ENCODE peak calls at places on chromosome 15, in ten cellular contexts. One of them, this sample, is unnamed.

GRCh38 chr15:69561071-69561784 is 108.6 kb downstream of the RPLP1 start:
- DNase-seq in fibroblast of the aortic adventitia: no peak
- DNase-seq in NCI-H1417: peak; percentile 35
- DNase-seq in progenitor cell of endocrine pancreas: peak; percentile 64
- DNase-seq in OCI-M1: no peak
- DNase-seq in CD8-positive, alpha-beta memory T cell: no peak
- DNase-seq in IMR-90: no peak
- DNase-seq in activated T-helper 1 cell treated with Interleukin-2 at 50 U/mL for 16 hours: no peak
- DNase-seq in GF-D8: no peak
- DNase-seq in H7: no peak
- DNase-seq in this sample: no peak

GRCh38 chr15:59315914-59316428 is 56.7 kb downstream of the MYO1E start:
- DNase-seq in fibroblast of the aortic adventitia: peak; percentile 82
- DNase-seq in NCI-H1417: no peak
- DNase-seq in progenitor cell of endocrine pancreas: no peak
- DNase-seq in OCI-M1: no peak
- DNase-seq in CD8-positive, alpha-beta memory T cell: no peak
- DNase-seq in IMR-90: peak; percentile 51
- DNase-seq in activated T-helper 1 cell treated with Interleukin-2 at 50 U/mL for 16 hours: no peak
- DNase-seq in GF-D8: no peak
- DNase-seq in H7: no peak
- DNase-seq in this sample: no peak

GRCh38 chr15:45589296-45589695 is 2.1 kb downstream of the BLOC1S6 start:
- DNase-seq in fibroblast of the aortic adventitia: peak; percentile 30
- DNase-seq in NCI-H1417: no peak
- DNase-seq in progenitor cell of endocrine pancreas: no peak
- DNase-seq in OCI-M1: no peak
- DNase-seq in CD8-positive, alpha-beta memory T cell: no peak
- DNase-seq in IMR-90: peak; percentile 29
- DNase-seq in activated T-helper 1 cell treated with Interleukin-2 at 50 U/mL for 16 hours: no peak
- DNase-seq in GF-D8: no peak
- DNase-seq in H7: no peak
- DNase-seq in this sample: no peak

GRCh38 chr15:31396881-31397560 is 70.4 kb downstream of the KLF13 start:
- DNase-seq in fibroblast of the aortic adventitia: peak; percentile 83
- DNase-seq in NCI-H1417: peak; percentile 92
- DNase-seq in progenitor cell of endocrine pancreas: no peak
- DNase-seq in OCI-M1: peak; percentile 85
- DNase-seq in CD8-positive, alpha-beta memory T cell: no peak
- DNase-seq in IMR-90: peak; percentile 26
- DNase-seq in activated T-helper 1 cell treated with Interleukin-2 at 50 U/mL for 16 hours: no peak
- DNase-seq in GF-D8: no peak
- DNase-seq in H7: peak; percentile 94
- DNase-seq in this sample: peak; percentile 67

GRCh38 chr15:68113273-68113672 is 59.2 kb downstream of the PIAS1 start:
- DNase-seq in fibroblast of the aortic adventitia: peak; percentile 55
- DNase-seq in NCI-H1417: no peak
- DNase-seq in progenitor cell of endocrine pancreas: no peak
- DNase-seq in OCI-M1: peak; percentile 63
- DNase-seq in CD8-positive, alpha-beta memory T cell: no peak
- DNase-seq in IMR-90: peak; percentile 34
- DNase-seq in activated T-helper 1 cell treated with Interleukin-2 at 50 U/mL for 16 hours: no peak
- DNase-seq in GF-D8: no peak
- DNase-seq in H7: no peak
- DNase-seq in this sample: peak; percentile 42

GRCh38 chr15:74375303-74375693 is 7.9 kb upstream of the CYP11A1 start:
- DNase-seq in fibroblast of the aortic adventitia: peak; percentile 86
- DNase-seq in NCI-H1417: peak; percentile 83
- DNase-seq in progenitor cell of endocrine pancreas: peak; percentile 64
- DNase-seq in OCI-M1: peak; percentile 92
- DNase-seq in CD8-positive, alpha-beta memory T cell: peak; percentile 87
- DNase-seq in IMR-90: peak; percentile 77
- DNase-seq in activated T-helper 1 cell treated with Interleukin-2 at 50 U/mL for 16 hours: peak; percentile 60
- DNase-seq in GF-D8: peak; percentile 33
- DNase-seq in H7: peak; percentile 88
- DNase-seq in this sample: peak; percentile 81

GRCh38 chr15:100592898-100593297 is 9.1 kb downstream of the LINS1 start:
- DNase-seq in fibroblast of the aortic adventitia: no peak
- DNase-seq in NCI-H1417: no peak
- DNase-seq in progenitor cell of endocrine pancreas: no peak
- DNase-seq in OCI-M1: no peak
- DNase-seq in CD8-positive, alpha-beta memory T cell: no peak
- DNase-seq in IMR-90: peak; percentile 71
- DNase-seq in activated T-helper 1 cell treated with Interleukin-2 at 50 U/mL for 16 hours: no peak
- DNase-seq in GF-D8: no peak
- DNase-seq in H7: no peak
- DNase-seq in this sample: no peak

GRCh38 chr15:93232840-93233239 is 143.8 kb upstream of the RGMA start:
- DNase-seq in fibroblast of the aortic adventitia: no peak
- DNase-seq in NCI-H1417: no peak
- DNase-seq in progenitor cell of endocrine pancreas: no peak
- DNase-seq in OCI-M1: no peak
- DNase-seq in CD8-positive, alpha-beta memory T cell: no peak
- DNase-seq in IMR-90: no peak
- DNase-seq in activated T-helper 1 cell treated with Interleukin-2 at 50 U/mL for 16 hours: no peak
- DNase-seq in GF-D8: no peak
- DNase-seq in H7: no peak
- DNase-seq in this sample: no peak

GRCh38 chr15:82540984-82541431 is 751 bp upstream of the RPS17 start:
- DNase-seq in fibroblast of the aortic adventitia: peak; percentile 35
- DNase-seq in NCI-H1417: no peak
- DNase-seq in progenitor cell of endocrine pancreas: no peak
- DNase-seq in OCI-M1: no peak
- DNase-seq in CD8-positive, alpha-beta memory T cell: no peak
- DNase-seq in IMR-90: peak; percentile 38
- DNase-seq in activated T-helper 1 cell treated with Interleukin-2 at 50 U/mL for 16 hours: no peak
- DNase-seq in GF-D8: no peak
- DNase-seq in H7: peak; percentile 72
- DNase-seq in this sample: no peak

GRCh38 chr15:67290319-67290718 is 35.7 kb downstream of the IQCH start:
- DNase-seq in fibroblast of the aortic adventitia: peak; percentile 20
- DNase-seq in NCI-H1417: no peak
- DNase-seq in progenitor cell of endocrine pancreas: no peak
- DNase-seq in OCI-M1: no peak
- DNase-seq in CD8-positive, alpha-beta memory T cell: no peak
- DNase-seq in IMR-90: no peak
- DNase-seq in activated T-helper 1 cell treated with Interleukin-2 at 50 U/mL for 16 hours: no peak
- DNase-seq in GF-D8: no peak
- DNase-seq in H7: no peak
- DNase-seq in this sample: no peak

GRCh38 chr15:48556159-48556897 is 89.2 kb downstream of the FBN1 start:
- DNase-seq in fibroblast of the aortic adventitia: no peak
- DNase-seq in NCI-H1417: no peak
- DNase-seq in progenitor cell of endocrine pancreas: no peak
- DNase-seq in OCI-M1: no peak
- DNase-seq in CD8-positive, alpha-beta memory T cell: no peak
- DNase-seq in IMR-90: peak; percentile 20
- DNase-seq in activated T-helper 1 cell treated with Interleukin-2 at 50 U/mL for 16 hours: no peak
- DNase-seq in GF-D8: no peak
- DNase-seq in H7: no peak
- DNase-seq in this sample: no peak

GRCh38 chr15:84570164-84570692 is 30.6 kb upstream of the ZSCAN2 start:
- DNase-seq in fibroblast of the aortic adventitia: no peak
- DNase-seq in NCI-H1417: no peak
- DNase-seq in progenitor cell of endocrine pancreas: peak; percentile 44
- DNase-seq in OCI-M1: peak; percentile 54
- DNase-seq in CD8-positive, alpha-beta memory T cell: peak; percentile 69
- DNase-seq in IMR-90: no peak
- DNase-seq in activated T-helper 1 cell treated with Interleukin-2 at 50 U/mL for 16 hours: peak; percentile 39
- DNase-seq in GF-D8: no peak
- DNase-seq in H7: peak; percentile 77
- DNase-seq in this sample: no peak

GRCh38 chr15:51348688-51349087 is 7.2 kb downstream of the GLDN start:
- DNase-seq in fibroblast of the aortic adventitia: no peak
- DNase-seq in NCI-H1417: no peak
- DNase-seq in progenitor cell of endocrine pancreas: no peak
- DNase-seq in OCI-M1: no peak
- DNase-seq in CD8-positive, alpha-beta memory T cell: no peak
- DNase-seq in IMR-90: no peak
- DNase-seq in activated T-helper 1 cell treated with Interleukin-2 at 50 U/mL for 16 hours: no peak
- DNase-seq in GF-D8: no peak
- DNase-seq in H7: no peak
- DNase-seq in this sample: no peak

GRCh38 chr15:65638107-65638506 is 16.4 kb downstream of the SLC24A1 start:
- DNase-seq in fibroblast of the aortic adventitia: no peak
- DNase-seq in NCI-H1417: no peak
- DNase-seq in progenitor cell of endocrine pancreas: no peak
- DNase-seq in OCI-M1: no peak
- DNase-seq in CD8-positive, alpha-beta memory T cell: no peak
- DNase-seq in IMR-90: no peak
- DNase-seq in activated T-helper 1 cell treated with Interleukin-2 at 50 U/mL for 16 hours: no peak
- DNase-seq in GF-D8: no peak
- DNase-seq in H7: peak; percentile 43
- DNase-seq in this sample: no peak

GRCh38 chr15:31391687-31392671 is 65.3 kb downstream of the KLF13 start:
- DNase-seq in fibroblast of the aortic adventitia: peak; percentile 80
- DNase-seq in NCI-H1417: peak; percentile 75
- DNase-seq in progenitor cell of endocrine pancreas: peak; percentile 40
- DNase-seq in OCI-M1: peak; percentile 71
- DNase-seq in CD8-positive, alpha-beta memory T cell: peak; percentile 91
- DNase-seq in IMR-90: peak; percentile 62
- DNase-seq in activated T-helper 1 cell treated with Interleukin-2 at 50 U/mL for 16 hours: peak; percentile 73
- DNase-seq in GF-D8: no peak
- DNase-seq in H7: peak; percentile 92
- DNase-seq in this sample: peak; percentile 50

GRCh38 chr15:82309802-82310201 is 39.5 kb downstream of the GOLGA6L10 start:
- DNase-seq in fibroblast of the aortic adventitia: no peak
- DNase-seq in NCI-H1417: no peak
- DNase-seq in progenitor cell of endocrine pancreas: no peak
- DNase-seq in OCI-M1: no peak
- DNase-seq in CD8-positive, alpha-beta memory T cell: no peak
- DNase-seq in IMR-90: no peak
- DNase-seq in activated T-helper 1 cell treated with Interleukin-2 at 50 U/mL for 16 hours: no peak
- DNase-seq in GF-D8: no peak
- DNase-seq in H7: no peak
- DNase-seq in this sample: no peak

GRCh38 chr15:64247906-64248541 is 85.2 kb upstream of the PPIB start:
- DNase-seq in fibroblast of the aortic adventitia: peak; percentile 79
- DNase-seq in NCI-H1417: peak; percentile 76
- DNase-seq in progenitor cell of endocrine pancreas: no peak
- DNase-seq in OCI-M1: peak; percentile 70
- DNase-seq in CD8-positive, alpha-beta memory T cell: peak; percentile 69
- DNase-seq in IMR-90: peak; percentile 90
- DNase-seq in activated T-helper 1 cell treated with Interleukin-2 at 50 U/mL for 16 hours: no peak
- DNase-seq in GF-D8: no peak
- DNase-seq in H7: peak; percentile 5
- DNase-seq in this sample: peak; percentile 95

GRCh38 chr15:45425135-45425534 is 46.8 kb upstream of the GATM start:
- DNase-seq in fibroblast of the aortic adventitia: peak; percentile 15
- DNase-seq in NCI-H1417: no peak
- DNase-seq in progenitor cell of endocrine pancreas: no peak
- DNase-seq in OCI-M1: no peak
- DNase-seq in CD8-positive, alpha-beta memory T cell: no peak
- DNase-seq in IMR-90: peak; percentile 65
- DNase-seq in activated T-helper 1 cell treated with Interleukin-2 at 50 U/mL for 16 hours: no peak
- DNase-seq in GF-D8: no peak
- DNase-seq in H7: no peak
- DNase-seq in this sample: peak; percentile 19

GRCh38 chr15:58597943-58598828 is 151.3 kb downstream of the ADAM10 start:
- DNase-seq in fibroblast of the aortic adventitia: no peak
- DNase-seq in NCI-H1417: no peak
- DNase-seq in progenitor cell of endocrine pancreas: no peak
- DNase-seq in OCI-M1: no peak
- DNase-seq in CD8-positive, alpha-beta memory T cell: no peak
- DNase-seq in IMR-90: no peak
- DNase-seq in activated T-helper 1 cell treated with Interleukin-2 at 50 U/mL for 16 hours: no peak
- DNase-seq in GF-D8: no peak
- DNase-seq in H7: peak; percentile 42
- DNase-seq in this sample: no peak

GRCh38 chr15:66399276-66399675 is 12.6 kb downstream of the MAP2K1 start:
- DNase-seq in fibroblast of the aortic adventitia: no peak
- DNase-seq in NCI-H1417: no peak
- DNase-seq in progenitor cell of endocrine pancreas: no peak
- DNase-seq in OCI-M1: no peak
- DNase-seq in CD8-positive, alpha-beta memory T cell: no peak
- DNase-seq in IMR-90: no peak
- DNase-seq in activated T-helper 1 cell treated with Interleukin-2 at 50 U/mL for 16 hours: no peak
- DNase-seq in GF-D8: no peak
- DNase-seq in H7: no peak
- DNase-seq in this sample: no peak

GRCh38 chr15:76127880-76128279 is 68.1 kb downstream of the TMEM266 start:
- DNase-seq in fibroblast of the aortic adventitia: no peak
- DNase-seq in NCI-H1417: no peak
- DNase-seq in progenitor cell of endocrine pancreas: no peak
- DNase-seq in OCI-M1: no peak
- DNase-seq in CD8-positive, alpha-beta memory T cell: no peak
- DNase-seq in IMR-90: no peak
- DNase-seq in activated T-helper 1 cell treated with Interleukin-2 at 50 U/mL for 16 hours: no peak
- DNase-seq in GF-D8: no peak
- DNase-seq in H7: no peak
- DNase-seq in this sample: no peak

GRCh38 chr15:40441736-40442531 is 1.2 kb downstream of the BAHD1 start:
- DNase-seq in fibroblast of the aortic adventitia: no peak
- DNase-seq in NCI-H1417: peak; percentile 45
- DNase-seq in progenitor cell of endocrine pancreas: peak; percentile 35
- DNase-seq in OCI-M1: peak; percentile 28
- DNase-seq in CD8-positive, alpha-beta memory T cell: peak; percentile 57
- DNase-seq in IMR-90: no peak
- DNase-seq in activated T-helper 1 cell treated with Interleukin-2 at 50 U/mL for 16 hours: no peak
- DNase-seq in GF-D8: no peak
- DNase-seq in H7: peak; percentile 80
- DNase-seq in this sample: peak; percentile 18

GRCh38 chr15:68564173-68564572 is 14.6 kb upstream of the CORO2B start:
- DNase-seq in fibroblast of the aortic adventitia: no peak
- DNase-seq in NCI-H1417: no peak
- DNase-seq in progenitor cell of endocrine pancreas: no peak
- DNase-seq in OCI-M1: no peak
- DNase-seq in CD8-positive, alpha-beta memory T cell: no peak
- DNase-seq in IMR-90: no peak
- DNase-seq in activated T-helper 1 cell treated with Interleukin-2 at 50 U/mL for 16 hours: no peak
- DNase-seq in GF-D8: no peak
- DNase-seq in H7: no peak
- DNase-seq in this sample: no peak

GRCh38 chr15:101324513-101325177 is 29.6 kb upstream of the SNRPA1 start:
- DNase-seq in fibroblast of the aortic adventitia: no peak
- DNase-seq in NCI-H1417: no peak
- DNase-seq in progenitor cell of endocrine pancreas: no peak
- DNase-seq in OCI-M1: no peak
- DNase-seq in CD8-positive, alpha-beta memory T cell: no peak
- DNase-seq in IMR-90: no peak
- DNase-seq in activated T-helper 1 cell treated with Interleukin-2 at 50 U/mL for 16 hours: no peak
- DNase-seq in GF-D8: no peak
- DNase-seq in H7: no peak
- DNase-seq in this sample: no peak

GRCh38 chr15:56243117-56243773 is 434 bp downstream of the RFX7 start:
- DNase-seq in fibroblast of the aortic adventitia: no peak
- DNase-seq in NCI-H1417: peak; percentile 94
- DNase-seq in progenitor cell of endocrine pancreas: peak; percentile 39
- DNase-seq in OCI-M1: peak; percentile 72
- DNase-seq in CD8-positive, alpha-beta memory T cell: peak; percentile 61
- DNase-seq in IMR-90: peak; percentile 26
- DNase-seq in activated T-helper 1 cell treated with Interleukin-2 at 50 U/mL for 16 hours: no peak
- DNase-seq in GF-D8: no peak
- DNase-seq in H7: peak; percentile 78
- DNase-seq in this sample: peak; percentile 32

GRCh38 chr15:81194723-81195122 is 2.0 kb upstream of the IL16 start:
- DNase-seq in fibroblast of the aortic adventitia: no peak
- DNase-seq in NCI-H1417: peak; percentile 9
- DNase-seq in progenitor cell of endocrine pancreas: no peak
- DNase-seq in OCI-M1: no peak
- DNase-seq in CD8-positive, alpha-beta memory T cell: no peak
- DNase-seq in IMR-90: no peak
- DNase-seq in activated T-helper 1 cell treated with Interleukin-2 at 50 U/mL for 16 hours: no peak
- DNase-seq in GF-D8: no peak
- DNase-seq in H7: no peak
- DNase-seq in this sample: no peak

GRCh38 chr15:55737373-55737772 is 5.6 kb downstream of the PRTG start:
- DNase-seq in fibroblast of the aortic adventitia: peak; percentile 55
- DNase-seq in NCI-H1417: no peak
- DNase-seq in progenitor cell of endocrine pancreas: no peak
- DNase-seq in OCI-M1: peak; percentile 46
- DNase-seq in CD8-positive, alpha-beta memory T cell: no peak
- DNase-seq in IMR-90: peak; percentile 5
- DNase-seq in activated T-helper 1 cell treated with Interleukin-2 at 50 U/mL for 16 hours: no peak
- DNase-seq in GF-D8: no peak
- DNase-seq in H7: no peak
- DNase-seq in this sample: peak; percentile 74

GRCh38 chr15:36632196-36632595 is 52.8 kb downstream of the CDIN1 start:
- DNase-seq in fibroblast of the aortic adventitia: peak; percentile 49
- DNase-seq in NCI-H1417: no peak
- DNase-seq in progenitor cell of endocrine pancreas: no peak
- DNase-seq in OCI-M1: peak; percentile 31
- DNase-seq in CD8-positive, alpha-beta memory T cell: no peak
- DNase-seq in IMR-90: peak; percentile 75
- DNase-seq in activated T-helper 1 cell treated with Interleukin-2 at 50 U/mL for 16 hours: no peak
- DNase-seq in GF-D8: no peak
- DNase-seq in H7: no peak
- DNase-seq in this sample: no peak